ENCODE peak calls at places on chromosomes 1 and 21, in seven cellular contexts. V, T, H, W, K, U and Z are unnamed samples.

GRCh38 chr1:168570652-168571051 is 5.8 kb upstream of the XCL1 start:
- DNase-seq in V (no peak), T (no peak), H (no peak), W (no peak), K (no peak), U (no peak), Z (no peak)

GRCh38 chr1:53959664-53960250 is 13.6 kb downstream of the LRRC42 start:
- DNase-seq in V (peak), T (no peak), H (peak), W (no peak), K (no peak), U (no peak), Z (no peak)

GRCh38 chr1:84504580-84505021 is 1.6 kb upstream of the SPATA1 start:
- DNase-seq in V (no peak), T (no peak), H (peak), W (no peak), K (no peak), U (no peak), Z (no peak)

GRCh38 chr1:117127840-117128239 is 6.3 kb upstream of the TRIM45 start:
- DNase-seq in V (no peak), T (no peak), H (peak), W (no peak), K (no peak), U (no peak), Z (no peak)

GRCh38 chr21:43880111-43880985 is 15.3 kb downstream of the AGPAT3 start:
- DNase-seq in V (no peak), T (peak), H (no peak), W (no peak), K (no peak), U (no peak), Z (no peak)

GRCh38 chr1:30920827-30921226 is 12.3 kb upstream of the SDC3 start:
- DNase-seq in V (no peak), T (no peak), H (peak), W (no peak), K (no peak), U (no peak), Z (no peak)

GRCh38 chr21:45574081-45574501 is 31.9 kb upstream of the SLC19A1 start:
- DNase-seq in V (no peak), T (no peak), H (peak), W (no peak), K (no peak), U (no peak), Z (no peak)

GRCh38 chr1:37620707-37621106 is 14.0 kb downstream of the RSPO1 start:
- DNase-seq in V (no peak), T (no peak), H (no peak), W (no peak), K (no peak), U (no peak), Z (no peak)

GRCh38 chr1:175376194-175376593 is 183.6 kb upstream of the KIAA0040 start:
- DNase-seq in V (peak), T (no peak), H (peak), W (no peak), K (no peak), U (no peak), Z (peak)

GRCh38 chr1:208336136-208336535 is 92.0 kb upstream of the PLXNA2 start:
- DNase-seq in V (no peak), T (no peak), H (no peak), W (no peak), K (no peak), U (no peak), Z (no peak)